ENCODE peak calls at places on chromosomes 1 and 21, in four cellular contexts. I is coronary artery, K is IMR-90, W is cardiac fibroblast. A is an unnamed sample.
A peak's percentile ranks its signal among the peaks of the same experiment; 100 is the strongest.

GRCh38 chr21:20882462-20883415 is 115.5 kb upstream of the NCAM2 start:
- DNase-seq in I (no peak), K (peak; percentile 0), W (peak; percentile 42), A (peak; percentile 11)

GRCh38 chr1:30905403-30905802 is 3.2 kb downstream of the SDC3 start:
- DNase-seq in I (no peak), K (no peak), W (no peak), A (no peak)

GRCh38 chr1:214665606-214666110 is 62.7 kb downstream of the CENPF start:
- DNase-seq in I (no peak), K (peak; percentile 65), W (peak; percentile 13), A (no peak)

GRCh38 chr1:19651141-19651737 is 7.1 kb downstream of the NBL1 start:
- DNase-seq in I (no peak), K (peak; percentile 47), W (peak; percentile 68), A (no peak)

GRCh38 chr21:34690041-34690792 is 21.4 kb downstream of the CLIC6 start:
- DNase-seq in I (no peak), K (no peak), W (no peak), A (no peak)

GRCh38 chr1:222813866-222814535 is 838 bp upstream of the DISP1 start:
- DNase-seq in I (no peak), K (peak; percentile 49), W (peak; percentile 73), A (no peak)

GRCh38 chr1:228021526-228022030 is 14.8 kb downstream of the WNT3A start:
- DNase-seq in I (no peak), K (peak; percentile 11), W (no peak), A (no peak)

GRCh38 chr21:32726742-32727477 is 903 bp downstream of the SYNJ1 start:
- DNase-seq in I (no peak), K (peak; percentile 18), W (peak; percentile 43), A (no peak)

GRCh38 chr1:182122855-182123254 is 61.3 kb upstream of the ZNF648 start:
- DNase-seq in I (no peak), K (no peak), W (no peak), A (no peak)

GRCh38 chr21:25732091-25732760 is 2.5 kb downstream of the ATP5PF start:
- DNase-seq in I (no peak), K (no peak), W (no peak), A (no peak)

GRCh38 chr21:40388046-40388445 is 458.9 kb downstream of the DSCAM start:
- DNase-seq in I (no peak), K (no peak), W (no peak), A (no peak)

GRCh38 chr1:60819302-60819701 is 263.1 kb upstream of the NFIA start:
- DNase-seq in I (no peak), K (no peak), W (no peak), A (no peak)

GRCh38 chr1:229204863-229205777 is 65.8 kb upstream of the RAB4A start:
- DNase-seq in I (no peak), K (peak; percentile 82), W (peak; percentile 49), A (peak; percentile 77)

GRCh38 chr1:174713796-174714195 is 266.0 kb downstream of the GPR52 start:
- DNase-seq in I (no peak), K (no peak), W (no peak), A (no peak)

GRCh38 chr1:25067852-25068251 is 137.8 kb upstream of the RUNX3 start:
- DNase-seq in I (no peak), K (no peak), W (no peak), A (no peak)

GRCh38 chr1:16212251-16212961 is at the start of gene ARHGEF19:
- DNase-seq in I (no peak), K (no peak), W (no peak), A (no peak)

GRCh38 chr1:223628233-223628632 is 37.3 kb downstream of the CAPN8 start:
- DNase-seq in I (no peak), K (peak; percentile 12), W (peak; percentile 31), A (peak; percentile 25)

GRCh38 chr1:153942766-153943549 is 3.6 kb downstream of the DENND4B start:
- DNase-seq in I (no peak), K (no peak), W (no peak), A (no peak)

GRCh38 chr1:115286431-115287205 is 51.4 kb downstream of the NGF start:
- DNase-seq in I (no peak), K (no peak), W (no peak), A (no peak)

GRCh38 chr1:71695820-71696219 is 586.5 kb downstream of the NEGR1 start:
- DNase-seq in I (no peak), K (peak; percentile 46), W (peak; percentile 38), A (no peak)

GRCh38 chr1:172107261-172107820 is 266.0 kb downstream of the DNM3 start:
- DNase-seq in I (no peak), K (peak; percentile 12), W (no peak), A (no peak)

GRCh38 chr1:77056525-77056924 is 162.7 kb downstream of the PIGK start:
- DNase-seq in I (no peak), K (no peak), W (no peak), A (no peak)

GRCh38 chr1:188244681-188245080 is 1415.9 kb downstream of the PLA2G4A start:
- DNase-seq in I (no peak), K (no peak), W (no peak), A (no peak)

GRCh38 chr1:155657463-155657862 is 31.1 kb downstream of the YY1AP1 start:
- DNase-seq in I (no peak), K (no peak), W (no peak), A (no peak)

GRCh38 chr1:6614019-6614952 is 755 bp downstream of the PHF13 start:
- DNase-seq in I (no peak), K (peak; percentile 21), W (no peak), A (no peak)

GRCh38 chr1:38071530-38072266 is 25.1 kb upstream of the POU3F1 start:
- DNase-seq in I (no peak), K (peak; percentile 55), W (peak; percentile 61), A (no peak)

GRCh38 chr1:89566761-89567174 is 42.1 kb downstream of the LRRC8B start:
- DNase-seq in I (no peak), K (peak; percentile 13), W (peak; percentile 75), A (no peak)

GRCh38 chr1:227769047-227769446 is 33.8 kb downstream of the SNAP47 start:
- DNase-seq in I (no peak), K (no peak), W (no peak), A (no peak)

GRCh38 chr1:208542309-208542708 is 298.1 kb upstream of the PLXNA2 start:
- DNase-seq in I (no peak), K (no peak), W (no peak), A (no peak)

GRCh38 chr1:17184822-17185484 is 20.0 kb upstream of the PADI1 start:
- DNase-seq in I (peak; percentile 65), K (no peak), W (no peak), A (no peak)

GRCh38 chr1:176617881-176618280 is 154.9 kb downstream of the PAPPA2 start:
- DNase-seq in I (no peak), K (no peak), W (no peak), A (no peak)

GRCh38 chr1:85223334-85223733 is 22.5 kb upstream of the SYDE2 start:
- DNase-seq in I (no peak), K (no peak), W (no peak), A (no peak)

GRCh38 chr21:17348849-17349248 is 164.0 kb upstream of the CXADR start:
- DNase-seq in I (no peak), K (no peak), W (no peak), A (no peak)

GRCh38 chr1:217780993-217781392 is 149.8 kb downstream of the SPATA17 start:
- DNase-seq in I (no peak), K (no peak), W (no peak), A (peak; percentile 7)

GRCh38 chr1:231016966-231017365 is 23.1 kb downstream of the FAM89A start:
- DNase-seq in I (no peak), K (no peak), W (no peak), A (no peak)

GRCh38 chr1:10755977-10756521 is 40.4 kb downstream of the CASZ1 start:
- DNase-seq in I (no peak), K (no peak), W (peak; percentile 17), A (no peak)

GRCh38 chr1:154837679-154838171 is 32.4 kb downstream of the KCNN3 start:
- DNase-seq in I (no peak), K (no peak), W (peak; percentile 18), A (no peak)

DNA sequence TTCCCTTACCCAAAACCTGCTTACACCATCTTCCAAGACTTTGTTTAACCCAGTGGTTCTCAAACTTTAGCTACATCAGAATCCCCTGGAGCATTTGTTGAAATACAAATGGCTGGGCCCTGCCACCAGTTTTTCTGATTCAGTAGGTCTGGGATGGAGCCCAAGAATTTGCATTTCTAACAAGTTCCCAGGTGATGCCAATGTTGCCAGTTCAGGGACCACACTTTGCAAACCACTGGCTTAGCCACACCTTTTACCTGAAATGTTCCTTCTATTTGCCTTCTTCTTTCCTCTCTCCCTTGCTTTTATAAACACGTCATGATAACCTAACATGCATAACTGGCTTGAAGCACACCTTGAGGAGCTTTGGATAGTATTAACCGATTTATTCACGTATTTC is 16.1 kb upstream of the FCAMR start:
- DNase-seq in I (no peak), K (no peak), W (no peak), A (no peak)
- TF ChIP-seq CTCF in I (no peak), K (no peak), W (no peak), A (no peak)

DNA sequence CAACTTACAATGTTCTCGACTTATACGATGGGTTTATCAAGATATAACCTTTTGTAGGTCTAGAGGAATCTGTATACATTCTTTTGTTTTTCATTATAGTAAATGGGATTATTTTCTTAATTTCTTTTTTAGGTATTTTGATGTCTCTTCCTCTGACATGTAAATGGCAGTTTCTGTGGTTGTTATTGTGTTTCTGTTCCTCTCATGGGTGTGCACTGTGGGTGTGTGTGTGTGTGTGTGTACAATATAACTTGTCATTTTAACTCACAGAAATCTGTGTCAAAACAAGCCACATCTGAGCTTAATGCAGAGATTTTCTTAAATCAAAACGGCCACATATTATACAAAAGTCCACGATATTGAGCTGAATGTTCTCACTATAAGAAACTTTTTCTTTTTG is 1300.8 kb upstream of the B3GALT2 start:
- DNase-seq in I (no peak), K (no peak), W (no peak), A (no peak)
- H3K4me3 ChIP-seq in I (no peak overlapping the region), K (no peak overlapping the region), W (no peak overlapping the region), A (no peak overlapping the region)

DNA sequence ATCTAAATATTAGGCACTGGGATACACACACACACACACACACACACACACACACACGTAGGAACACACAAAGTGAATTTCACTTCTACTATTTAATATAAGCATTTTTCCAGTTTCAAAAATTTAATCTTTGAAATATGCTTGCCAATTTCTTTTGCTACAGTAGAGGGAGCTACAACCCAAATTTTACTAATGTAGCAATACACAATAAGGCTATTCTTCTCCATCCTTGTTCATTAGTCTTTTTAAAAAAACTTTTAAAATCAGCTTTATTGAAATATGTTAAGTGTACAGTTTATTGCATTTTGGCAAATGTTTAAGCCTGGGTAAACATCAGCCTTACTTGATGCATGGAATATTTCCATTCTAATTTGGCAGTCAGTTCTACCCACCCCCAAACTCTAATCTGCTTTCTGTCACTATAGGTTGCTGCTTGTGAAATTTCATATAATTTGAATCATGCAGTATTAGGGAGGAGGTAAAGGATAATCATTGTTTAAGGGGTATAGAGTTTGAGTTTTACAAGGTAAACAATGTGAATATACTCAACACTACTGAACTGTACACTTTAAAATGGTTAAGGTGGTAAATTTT is 93.0 kb upstream of the TENT5C start:
- DNase-seq in I (no peak), K (peak; percentile 40), W (peak; percentile 49), A (no peak)
- TF ChIP-seq CTCF in I (peak; percentile 48), K (peak; percentile 84), W (peak; percentile 46), A (peak; percentile 22)

GRCh38 chr1:148315081-148315811 is 163.2 kb upstream of the NBPF11 start:
- DNase-seq in I (no peak), K (no peak), W (peak; percentile 73), A (no peak)

GRCh38 chr1:148318900-148319242 is 164.2 kb downstream of the PPIAL4G start:
- DNase-seq in I (no peak), K (no peak), W (no peak), A (no peak)

GRCh38 chr1:148317288-148317985 is 165.4 kb upstream of the NBPF11 start:
- DNase-seq in I (no peak), K (no peak), W (no peak), A (no peak)

GRCh38 chr1:148318123-148318899 is 164.8 kb downstream of the PPIAL4G start:
- DNase-seq in I (no peak), K (no peak), W (peak; percentile 35), A (no peak)
- H3K4me3 ChIP-seq in I (peak overlapping the region; percentile 54), K (no peak overlapping the region), W (no peak overlapping the region), A (no peak overlapping the region)